ENCODE peak calls at places on chromosome 15, in six cellular contexts. B is epithelial cell of prostate; V is mesendoderm; Y is central memory CD4-positive, alpha-beta T cell; R is GM23248; C is stimulated activated CD4-positive, alpha-beta T cell treated with anti-CD3 and anti-CD28 coated beads, Interleukin-4, amount 100 ng/mL, for 1 hour. G is an unnamed sample.

GRCh38 chr15:89822951-89823701 is 8.5 kb upstream of the ANPEP start:
- DNase-seq in B (no peak), V (no peak), Y (no peak), R (peak; percentile 73), C (no peak), G (peak; percentile 24)

GRCh38 chr15:63718590-63719035 is 115.1 kb downstream of the HERC1 start:
- DNase-seq in B (peak; percentile 14), V (no peak), Y (no peak), R (peak; percentile 81), C (no peak), G (peak; percentile 88)

GRCh38 chr15:77830041-77830440 is 197.3 kb upstream of the LINGO1 start:
- DNase-seq in B (no peak), V (no peak), Y (no peak), R (peak; percentile 71), C (no peak), G (peak; percentile 53)

GRCh38 chr15:88623061-88623460 is 1.9 kb downstream of the AEN start:
- DNase-seq in B (peak; percentile 92), V (peak; percentile 70), Y (no peak), R (peak; percentile 96), C (peak; percentile 52), G (peak; percentile 62)

GRCh38 chr15:69524296-69524695 is 71.7 kb downstream of the RPLP1 start:
- DNase-seq in B (no peak), V (no peak), Y (no peak), R (no peak), C (no peak), G (no peak)

GRCh38 chr15:76380249-76380648 is 43.7 kb downstream of the ISL2 start:
- DNase-seq in B (no peak), V (no peak), Y (no peak), R (no peak), C (no peak), G (no peak)

GRCh38 chr15:90519688-90520087 is 10.0 kb upstream of the CRTC3 start:
- DNase-seq in B (no peak), V (no peak), Y (no peak), R (peak; percentile 49), C (no peak), G (peak; percentile 45)

GRCh38 chr15:100340721-100341661 is 784 bp downstream of the ADAMTS17 start:
- DNase-seq in B (no peak), V (peak; percentile 28), Y (no peak), R (peak; percentile 22), C (peak; percentile 30), G (no peak)

GRCh38 chr15:50166216-50166615 is 15.8 kb upstream of the SLC27A2 start:
- DNase-seq in B (peak; percentile 61), V (no peak), Y (no peak), R (peak; percentile 85), C (no peak), G (peak; percentile 74)

GRCh38 chr15:40235201-40235890 is 3.5 kb upstream of the PAK6 start:
- DNase-seq in B (no peak), V (peak; percentile 35), Y (no peak), R (no peak), C (no peak), G (no peak)

GRCh38 chr15:77746254-77747174 is 113.8 kb upstream of the LINGO1 start:
- DNase-seq in B (no peak), V (no peak), Y (no peak), R (no peak), C (no peak), G (no peak)

GRCh38 chr15:31337352-31338031 is 10.9 kb downstream of the KLF13 start:
- DNase-seq in B (no peak), V (no peak), Y (no peak), R (no peak), C (no peak), G (no peak)

GRCh38 chr15:74228723-74229081 is 7.4 kb upstream of the CCDC33 start:
- DNase-seq in B (no peak), V (peak; percentile 74), Y (no peak), R (no peak), C (no peak), G (peak; percentile 46)

GRCh38 chr15:33834892-33835730 is 133.2 kb upstream of the CHRM5 start:
- DNase-seq in B (no peak), V (peak; percentile 87), Y (no peak), R (peak; percentile 9), C (no peak), G (peak; percentile 33)

GRCh38 chr15:51267714-51268105 is 70.7 kb downstream of the CYP19A1 start:
- DNase-seq in B (no peak), V (peak; percentile 15), Y (no peak), R (peak; percentile 48), C (no peak), G (peak; percentile 8)

GRCh38 chr15:40092416-40093223 is 16.1 kb downstream of the BMF start:
- DNase-seq in B (no peak), V (no peak), Y (no peak), R (peak; percentile 74), C (no peak), G (peak; percentile 78)

GRCh38 chr15:69610264-69610663 is 157.6 kb downstream of the RPLP1 start:
- DNase-seq in B (no peak), V (no peak), Y (no peak), R (peak; percentile 10), C (no peak), G (no peak)

GRCh38 chr15:91555307-91555706 is 298.2 kb upstream of the SLCO3A1 start:
- DNase-seq in B (no peak), V (peak; percentile 89), Y (no peak), R (no peak), C (no peak), G (peak; percentile 13)

GRCh38 chr15:90545095-90545494 is 15.4 kb downstream of the CRTC3 start:
- DNase-seq in B (no peak), V (no peak), Y (no peak), R (peak; percentile 35), C (no peak), G (no peak)

GRCh38 chr15:88274534-88275460 is 18.3 kb upstream of the NTRK3 start:
- DNase-seq in B (no peak), V (peak; percentile 75), Y (peak; percentile 5), R (peak; percentile 67), C (peak; percentile 59), G (peak; percentile 72)

GRCh38 chr15:75453703-75454470 is 2.4 kb upstream of the SIN3A start:
- DNase-seq in B (peak; percentile 99), V (peak; percentile 100), Y (peak; percentile 100), R (peak; percentile 100), C (peak; percentile 95), G (peak; percentile 100)

GRCh38 chr15:60964527-60964926 is 264.6 kb downstream of the RORA start:
- DNase-seq in B (no peak), V (peak; percentile 44), Y (no peak), R (no peak), C (no peak), G (no peak)

GRCh38 chr15:60713096-60714084 is 234.4 kb upstream of the ICE2 start:
- DNase-seq in B (no peak), V (no peak), Y (no peak), R (peak; percentile 68), C (no peak), G (peak; percentile 40)

GRCh38 chr15:47337106-47337505 is 380.2 kb upstream of the SEMA6D start:
- DNase-seq in B (no peak), V (no peak), Y (no peak), R (no peak), C (no peak), G (no peak)

G was measured in choroid plexus epithelial cell.